ENCODE peak calls at places on chromosomes 16 and 17, in nine cellular contexts. H is NCI-H1417; U is AG10803; J is stimulated activated CD8-positive, alpha-beta memory T cell treated with anti-CD3 and anti-CD28 coated beads, Interleukin-7, amount 100 ng/mL, for 1 hour; L is NCI-H510A treated with DMSO at 0.1 percent for 48 hours; K is CD4-positive, alpha-beta T cell; V is dermis microvascular lymphatic vessel endothelial cell; N is adipocyte; G is dorsolateral prefrontal cortex. Z is an unnamed sample.

GRCh38 chr16:51017969-51018368 is 133.1 kb downstream of the SALL1 start:
- DNase-seq in H (no peak), U (no peak), J (no peak), L (no peak), K (no peak), V (no peak), N (no peak), G (no peak), Z (no peak)

GRCh38 chr17:77470330-77470786 is 329.6 kb downstream of the SEC14L1 start:
- DNase-seq in H (no peak), U (no peak), J (no peak), L (no peak), K (no peak), V (no peak), N (no peak), G (no peak), Z (no peak)

GRCh38 chr17:3647769-3648540 is 11.4 kb downstream of the CTNS start:
- DNase-seq in H (peak), U (peak), J (no peak), L (peak), K (no peak), V (peak), N (peak), G (peak), Z (peak)

GRCh38 chr17:38892620-38893019 is 22.8 kb downstream of the LASP1 start:
- DNase-seq in H (no peak), U (no peak), J (no peak), L (no peak), K (no peak), V (no peak), N (no peak), G (no peak), Z (no peak)

GRCh38 chr17:15379659-15380058 is 38.3 kb upstream of the TEKT3 start:
- DNase-seq in H (no peak), U (no peak), J (no peak), L (no peak), K (no peak), V (no peak), N (no peak), G (no peak), Z (no peak)

GRCh38 chr17:44914148-44914547 is 1.2 kb downstream of the GFAP start:
- DNase-seq in H (peak), U (no peak), J (no peak), L (no peak), K (no peak), V (no peak), N (no peak), G (peak), Z (no peak)

GRCh38 chr16:85903576-85903975 is 4.6 kb downstream of the IRF8 start:
- DNase-seq in H (no peak), U (no peak), J (no peak), L (no peak), K (no peak), V (no peak), N (no peak), G (no peak), Z (no peak)

GRCh38 chr17:39209317-39210092 is 9.4 kb downstream of the RPL19 start:
- DNase-seq in H (no peak), U (peak), J (peak), L (no peak), K (peak), V (no peak), N (peak), G (peak), Z (peak)

GRCh38 chr16:81495321-81496234 is 51.0 kb downstream of the CMIP start:
- DNase-seq in H (no peak), U (no peak), J (no peak), L (no peak), K (no peak), V (no peak), N (no peak), G (no peak), Z (peak)

GRCh38 chr17:70138309-70138865 is 30.9 kb upstream of the KCNJ2 start:
- DNase-seq in H (no peak), U (peak), J (no peak), L (no peak), K (no peak), V (no peak), N (peak), G (no peak), Z (no peak)

GRCh38 chr17:82392209-82392920 is 20.8 kb downstream of the UTS2R start:
- DNase-seq in H (no peak), U (no peak), J (no peak), L (no peak), K (no peak), V (no peak), N (no peak), G (no peak), Z (no peak)

GRCh38 chr16:50581830-50582229 is 33.6 kb downstream of the NKD1 start:
- DNase-seq in H (no peak), U (peak), J (no peak), L (no peak), K (no peak), V (no peak), N (no peak), G (no peak), Z (no peak)

GRCh38 chr16:49622084-49622390 is 233.9 kb downstream of the ZNF423 start:
- DNase-seq in H (no peak), U (no peak), J (no peak), L (no peak), K (no peak), V (no peak), N (no peak), G (no peak), Z (no peak)

GRCh38 chr16:4404247-4404966 is 12.0 kb downstream of the CORO7 start:
- DNase-seq in H (no peak), U (no peak), J (no peak), L (no peak), K (no peak), V (no peak), N (peak), G (no peak), Z (peak)

GRCh38 chr17:51456942-51457341 is 196.6 kb downstream of the UTP18 start:
- DNase-seq in H (no peak), U (no peak), J (no peak), L (no peak), K (no peak), V (no peak), N (no peak), G (no peak), Z (no peak)

GRCh38 chr16:19601083-19601976 is 45.8 kb downstream of the VPS35L start:
- DNase-seq in H (peak), U (peak), J (no peak), L (peak), K (peak), V (peak), N (peak), G (no peak), Z (no peak)

GRCh38 chr16:3816326-3816725 is 64.2 kb downstream of the CREBBP start:
- DNase-seq in H (no peak), U (no peak), J (no peak), L (no peak), K (no peak), V (no peak), N (no peak), G (no peak), Z (no peak)

GRCh38 chr16:73196670-73197069 is 148.7 kb upstream of the ZFHX3 start:
- DNase-seq in H (peak), U (peak), J (no peak), L (peak), K (no peak), V (peak), N (peak), G (no peak), Z (peak)

GRCh38 chr16:67707790-67708189 is 11.3 kb downstream of the GFOD2 start:
- DNase-seq in H (no peak), U (no peak), J (no peak), L (no peak), K (no peak), V (no peak), N (no peak), G (no peak), Z (no peak)

GRCh38 chr16:86668136-86668535 is 89.8 kb downstream of the FOXL1 start:
- DNase-seq in H (no peak), U (peak), J (no peak), L (no peak), K (no peak), V (peak), N (peak), G (no peak), Z (no peak)

GRCh38 chr17:73307130-73307529 is 4.7 kb downstream of the CDC42EP4 start:
- DNase-seq in H (no peak), U (no peak), J (no peak), L (no peak), K (no peak), V (no peak), N (no peak), G (peak), Z (peak)

GRCh38 chr17:20787281-20787680 is 207.8 kb downstream of the CDRT15L2 start:
- DNase-seq in H (no peak), U (no peak), J (no peak), L (no peak), K (no peak), V (no peak), N (no peak), G (no peak), Z (no peak)

GRCh38 chr16:22903716-22904115 is 89.8 kb downstream of the HS3ST2 start:
- DNase-seq in H (no peak), U (no peak), J (no peak), L (no peak), K (no peak), V (no peak), N (no peak), G (no peak), Z (no peak)

GRCh38 chr17:63984651-63985386 is 12.1 kb upstream of the SCN4A start:
- DNase-seq in H (no peak), U (peak), J (peak), L (no peak), K (peak), V (peak), N (peak), G (no peak), Z (no peak)

GRCh38 chr17:60091908-60092331 is 13.2 kb upstream of the HEATR6 start:
- DNase-seq in H (no peak), U (peak), J (no peak), L (no peak), K (no peak), V (no peak), N (peak), G (no peak), Z (no peak)

GRCh38 chr17:72158895-72159885 is 38.4 kb downstream of the SOX9 start:
- DNase-seq in H (no peak), U (peak), J (no peak), L (no peak), K (no peak), V (no peak), N (peak), G (no peak), Z (no peak)

GRCh38 chr16:17149904-17150483 is 320.8 kb downstream of the XYLT1 start:
- DNase-seq in H (no peak), U (no peak), J (no peak), L (no peak), K (no peak), V (no peak), N (peak), G (no peak), Z (no peak)

GRCh38 chr17:28648698-28649097 is 3.7 kb upstream of the BLTP2 start:
- DNase-seq in H (no peak), U (no peak), J (no peak), L (no peak), K (no peak), V (no peak), N (no peak), G (no peak), Z (peak)

GRCh38 chr17:70906808-70907207 is 737.5 kb downstream of the KCNJ2 start:
- DNase-seq in H (no peak), U (peak), J (no peak), L (no peak), K (no peak), V (no peak), N (no peak), G (no peak), Z (peak)

GRCh38 chr17:19752216-19753048 is 4.3 kb upstream of the ALDH3A1 start:
- DNase-seq in H (no peak), U (no peak), J (no peak), L (no peak), K (no peak), V (no peak), N (no peak), G (no peak), Z (no peak)

GRCh38 chr17:43860927-43861622 is 14.1 kb downstream of the CD300LG start:
- DNase-seq in H (no peak), U (no peak), J (no peak), L (no peak), K (no peak), V (no peak), N (no peak), G (no peak), Z (peak)

GRCh38 chr17:45052052-45052772 is 780 bp upstream of the DCAKD start:
- DNase-seq in H (peak), U (peak), J (no peak), L (peak), K (peak), V (peak), N (peak), G (no peak), Z (no peak)

GRCh38 chr17:58316260-58316960 is 12.2 kb downstream of the TSPOAP1 start:
- DNase-seq in H (no peak), U (no peak), J (no peak), L (no peak), K (no peak), V (no peak), N (no peak), G (peak), Z (no peak)

GRCh38 chr17:80722656-80723055 is 178.0 kb downstream of the RPTOR start:
- DNase-seq in H (no peak), U (peak), J (no peak), L (no peak), K (no peak), V (no peak), N (no peak), G (no peak), Z (no peak)

GRCh38 chr17:40532520-40533253 is 31.3 kb upstream of the TNS4 start:
- DNase-seq in H (no peak), U (no peak), J (no peak), L (no peak), K (no peak), V (no peak), N (no peak), G (no peak), Z (no peak)

GRCh38 chr17:13751485-13751793 is 149.7 kb upstream of the HS3ST3A1 start:
- DNase-seq in H (no peak), U (no peak), J (no peak), L (no peak), K (no peak), V (no peak), N (no peak), G (no peak), Z (no peak)

Z was measured in left ventricle myocardium inferior.